ENCODE peak calls at places on chromosomes 1 and 21, in four cellular contexts. Q, Y, X and V are unnamed samples. For H3K27me3, the result is how much of the 10 kb centered on the place peaks cover.

GRCh38 chr1:157042852-157043251 is 2.7 kb downstream of the ARHGEF11 start:
- DNase-seq in Q (no peak), Y (no peak), X (no peak), V (no peak)

GRCh38 chr21:39175154-39175553 is 8.1 kb downstream of the PSMG1 start:
- DNase-seq in Q (peak), Y (no peak), X (no peak), V (no peak)

GRCh38 chr1:175221548-175222175 is 29.1 kb upstream of the KIAA0040 start:
- DNase-seq in Q (peak), Y (no peak), X (no peak), V (no peak)

GRCh38 chr1:226632922-226633351 is 84.4 kb downstream of the STUM start:
- DNase-seq in Q (no peak), Y (no peak), X (no peak), V (no peak)

GRCh38 chr1:201899683-201900429 is 11.2 kb downstream of the SHISA4 start:
- DNase-seq in Q (no peak), Y (no peak), X (no peak), V (no peak)

GRCh38 chr21:27108228-27108627 is 141.3 kb upstream of the ADAMTS5 start:
- DNase-seq in Q (no peak), Y (peak), X (no peak), V (peak)

GRCh38 chr21:38985423-38986378 is 180.0 kb downstream of the ETS2 start:
- DNase-seq in Q (no peak), Y (peak), X (peak), V (peak)

GRCh38 chr1:186806477-186806876 is 22.3 kb upstream of the PLA2G4A start:
- DNase-seq in Q (peak), Y (peak), X (peak), V (no peak)

GRCh38 chr1:43711049-43711448 is 3.7 kb downstream of the ST3GAL3 start:
- DNase-seq in Q (no peak), Y (peak), X (peak), V (no peak)

GRCh38 chr1:226603030-226603960 is 54.7 kb downstream of the STUM start:
- DNase-seq in Q (no peak), Y (no peak), X (no peak), V (peak)

GRCh38 chr1:23249785-23250184 is 32.5 kb upstream of the HTR1D start:
- DNase-seq in Q (no peak), Y (no peak), X (no peak), V (no peak)

GRCh38 chr1:36652586-36652985 is 169.9 kb upstream of the CSF3R start:
- DNase-seq in Q (no peak), Y (no peak), X (no peak), V (no peak)

GRCh38 chr1:238621405-238621804 is 730.7 kb upstream of the ZP4 start:
- DNase-seq in Q (no peak), Y (no peak), X (no peak), V (no peak)

GRCh38 chr1:2594641-2595131 is 8.1 kb downstream of the PRXL2B start:
- DNase-seq in Q (no peak), Y (no peak), X (no peak), V (no peak)

GRCh38 chr1:52554267-52554640 is 1.4 kb upstream of the TUT4 start:
- DNase-seq in Q (peak), Y (no peak), X (no peak), V (no peak)

GRCh38 chr1:5936126-5936525 is 56.1 kb downstream of the NPHP4 start:
- DNase-seq in Q (no peak), Y (no peak), X (no peak), V (no peak)

GRCh38 chr1:226479432-226479831 is 69.1 kb upstream of the STUM start:
- DNase-seq in Q (no peak), Y (no peak), X (no peak), V (no peak)

DNA sequence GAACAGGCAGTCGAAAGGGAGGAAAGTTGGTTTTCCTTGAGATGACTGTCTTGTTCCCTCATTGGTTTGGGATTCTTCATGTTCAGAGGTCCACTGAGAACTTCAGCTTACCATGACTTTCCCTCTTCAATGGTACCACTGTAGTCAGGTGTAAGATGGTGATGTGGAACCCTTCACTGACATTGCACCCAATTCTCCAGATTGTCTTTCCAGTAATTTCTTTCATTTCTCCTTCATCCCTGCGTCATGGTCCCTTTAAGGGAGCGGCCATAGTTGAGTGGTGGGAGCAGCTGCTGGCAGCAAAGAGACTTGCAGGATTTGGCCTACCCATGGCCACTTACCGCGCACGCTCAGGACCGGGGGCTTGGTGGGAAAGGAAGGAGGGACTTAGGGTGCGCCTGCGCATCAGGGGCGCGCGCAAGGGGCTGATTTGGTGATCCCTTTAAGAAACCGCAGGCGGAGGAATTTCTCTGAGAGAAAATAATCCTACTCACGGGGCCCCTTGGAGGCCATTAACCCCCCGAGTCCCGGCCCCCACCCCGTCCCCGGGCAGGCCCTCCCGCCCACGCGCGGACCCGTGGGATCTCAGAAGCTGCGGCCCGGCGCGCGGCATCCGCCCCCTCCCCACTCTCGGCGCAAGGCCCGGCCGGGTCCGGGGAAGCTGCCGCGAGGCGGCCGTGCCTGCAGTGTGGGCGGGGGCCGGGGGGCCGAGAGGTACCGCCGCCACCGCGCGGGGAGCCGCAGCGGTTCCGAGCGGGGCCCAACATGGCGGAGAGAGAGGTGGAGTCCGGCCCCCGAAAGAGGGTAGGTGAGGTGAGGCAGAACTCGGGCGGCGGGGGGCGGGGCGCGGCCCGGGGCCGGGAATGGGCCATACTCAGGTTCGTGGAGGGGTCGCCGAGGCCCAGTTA is at the start of gene ZMYM4:
- DNase-seq in Q (peak), Y (peak), X (peak), V (peak)
- TF ChIP-seq CTCF in Q (no peak), Y (peak), X (no peak), V (no peak)

GRCh38 chr1:212701910-212702309 is 2.3 kb upstream of the BATF3 start:
- DNase-seq in Q (no peak), Y (peak), X (no peak), V (no peak)

GRCh38 chr1:212699839-212700596 is at the start of gene BATF3:
- DNase-seq in Q (no peak), Y (no peak), X (no peak), V (no peak)

GRCh38 chr1:212699104-212699838 is 369 bp downstream of the BATF3 start:
- DNase-seq in Q (peak), Y (no peak), X (peak), V (no peak)

GRCh38 chr1:212700892-212701819 is 1.5 kb upstream of the BATF3 start:
- DNase-seq in Q (peak), Y (peak), X (peak), V (no peak)

DNA sequence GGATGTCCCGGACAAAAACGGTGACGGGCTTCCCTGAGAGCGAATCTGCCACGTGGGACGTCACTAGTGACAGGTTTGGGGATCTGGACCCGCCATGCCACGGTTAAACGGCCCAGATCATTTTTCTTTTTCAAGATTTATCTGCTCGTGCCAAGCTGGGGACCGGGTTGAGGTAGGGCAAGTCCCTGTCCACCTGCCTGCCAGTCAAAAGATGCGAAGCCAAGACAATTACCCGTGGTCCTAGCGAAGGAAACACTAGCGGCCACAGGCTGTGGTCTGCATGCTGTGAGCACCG is 904 bp upstream of the BATF3 start:
- DNase-seq in Q (no peak), Y (no peak), X (no peak), V (no peak)
- H3K27me3 ChIP-seq in Q (half or more), Y (under half), X (under half), V (under half)

GRCh38 chr1:42476605-42477004 is 13.5 kb downstream of the CCDC30 start:
- DNase-seq in Q (no peak), Y (no peak), X (no peak), V (no peak)

GRCh38 chr1:42477775-42478174 is 14.7 kb downstream of the CCDC30 start:
- DNase-seq in Q (no peak), Y (no peak), X (no peak), V (no peak)

GRCh38 chr1:42480921-42481320 is 17.8 kb downstream of the CCDC30 start:
- DNase-seq in Q (no peak), Y (no peak), X (no peak), V (no peak)

GRCh38 chr1:42482635-42483153 is 19.6 kb downstream of the CCDC30 start:
- DNase-seq in Q (no peak), Y (no peak), X (no peak), V (no peak)

DNA sequence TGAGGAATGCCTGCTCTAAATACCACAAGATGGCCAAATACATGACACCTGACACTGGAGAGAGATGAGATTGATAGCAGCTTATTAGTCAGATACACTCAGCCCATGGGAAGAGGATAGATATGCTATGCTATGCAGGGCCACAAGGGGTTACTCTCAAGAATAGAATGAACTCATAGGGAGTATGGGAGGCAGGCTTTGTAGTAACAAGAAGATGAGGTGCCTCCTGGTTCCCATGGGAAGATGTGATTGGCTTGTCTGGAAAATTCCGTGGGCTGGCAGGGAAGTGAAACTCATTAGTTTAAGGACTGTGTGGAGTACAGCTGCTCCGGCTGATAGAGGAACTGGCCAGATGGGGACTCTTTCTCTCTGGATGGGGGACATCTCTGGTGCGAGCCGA is 16.5 kb downstream of the CCDC30 start:
- DNase-seq in Q (no peak), Y (peak), X (no peak), V (no peak)
- TF ChIP-seq CTCF in Q (peak), Y (peak), X (no peak), V (peak)

GRCh38 chr1:34929853-34930701 is 627 bp upstream of the DLGAP3 start:
- DNase-seq in Q (peak), Y (no peak), X (no peak), V (no peak)

GRCh38 chr1:34927316-34927715 is 2.1 kb downstream of the DLGAP3 start:
- DNase-seq in Q (no peak), Y (no peak), X (no peak), V (no peak)

GRCh38 chr1:34929497-34929852 is at the start of gene DLGAP3:
- DNase-seq in Q (peak), Y (no peak), X (no peak), V (no peak)

GRCh38 chr1:34928066-34928864 is 1.2 kb downstream of the DLGAP3 start:
- DNase-seq in Q (no peak), Y (no peak), X (no peak), V (no peak)

GRCh38 chr1:34928865-34929496 is 469 bp downstream of the DLGAP3 start:
- DNase-seq in Q (peak), Y (no peak), X (no peak), V (no peak)
- H3K27me3 ChIP-seq in Q (half or more), Y (under half), X (under half), V (under half)

GRCh38 chr21:37087188-37087587 is 14.1 kb downstream of the TTC3 start:
- DNase-seq in Q (peak), Y (peak), X (no peak), V (peak)
- TF ChIP-seq CTCF in Q (peak), Y (peak), X (no peak), V (peak)